ENCODE peak calls at places on chromosomes 13 and 19, in nine cellular contexts. One of them, this sample, is unnamed. For H3K4me1, the result is how much of the 10 kb centered on the place peaks cover.

GRCh38 chr13:28636677-28637317 is 22.1 kb upstream of the POMP start:
- DNase-seq in spleen: no peak
- DNase-seq in heart left ventricle: peak
- DNase-seq in suprapubic skin: no peak
- DNase-seq in breast epithelium: peak
- DNase-seq in tibial nerve: no peak
- DNase-seq in aorta: no peak
- DNase-seq in CD8-positive, alpha-beta memory T cell: peak
- DNase-seq in hepatocyte: peak
- DNase-seq in this sample: peak

GRCh38 chr19:52566121-52566520 is 4.0 kb upstream of the ZNF701 start:
- DNase-seq in breast epithelium: no peak
- DNase-seq in tibial nerve: no peak
- DNase-seq in heart left ventricle: no peak
- DNase-seq in aorta: no peak
- DNase-seq in spleen: no peak
- DNase-seq in CD8-positive, alpha-beta memory T cell: no peak
- DNase-seq in suprapubic skin: no peak
- DNase-seq in hepatocyte: no peak
- DNase-seq in this sample: no peak

GRCh38 chr19:38228491-38229439 is 4.7 kb upstream of the DPF1 start:
- DNase-seq in breast epithelium: no peak
- DNase-seq in hepatocyte: no peak
- DNase-seq in heart left ventricle: no peak
- DNase-seq in spleen: no peak
- DNase-seq in suprapubic skin: no peak
- DNase-seq in tibial nerve: no peak
- DNase-seq in CD8-positive, alpha-beta memory T cell: no peak
- DNase-seq in aorta: no peak
- DNase-seq in this sample: no peak

GRCh38 chr19:2484178-2484937 is 8.4 kb downstream of the GADD45B start:
- DNase-seq in suprapubic skin: no peak
- DNase-seq in heart left ventricle: no peak
- DNase-seq in spleen: no peak
- DNase-seq in tibial nerve: no peak
- DNase-seq in breast epithelium: peak
- DNase-seq in aorta: no peak
- DNase-seq in CD8-positive, alpha-beta memory T cell: no peak
- DNase-seq in hepatocyte: no peak
- DNase-seq in this sample: no peak

GRCh38 chr13:42498521-42498920 is 75.4 kb upstream of the TNFSF11 start:
- DNase-seq in tibial nerve: no peak
- DNase-seq in CD8-positive, alpha-beta memory T cell: no peak
- DNase-seq in breast epithelium: no peak
- DNase-seq in heart left ventricle: no peak
- DNase-seq in spleen: no peak
- DNase-seq in hepatocyte: no peak
- DNase-seq in suprapubic skin: no peak
- DNase-seq in aorta: no peak
- DNase-seq in this sample: no peak

GRCh38 chr19:14381689-14382474 is 638 bp downstream of the ADGRE5 start:
- DNase-seq in tibial nerve: no peak
- DNase-seq in aorta: no peak
- DNase-seq in breast epithelium: no peak
- DNase-seq in suprapubic skin: peak
- DNase-seq in hepatocyte: no peak
- DNase-seq in CD8-positive, alpha-beta memory T cell: peak
- DNase-seq in heart left ventricle: peak
- DNase-seq in spleen: peak
- DNase-seq in this sample: peak

GRCh38 chr19:55080915-55081772 is 5.5 kb downstream of the EPS8L1 start:
- DNase-seq in spleen: peak
- DNase-seq in CD8-positive, alpha-beta memory T cell: peak
- DNase-seq in breast epithelium: peak
- DNase-seq in suprapubic skin: peak
- DNase-seq in aorta: peak
- DNase-seq in tibial nerve: no peak
- DNase-seq in hepatocyte: peak
- DNase-seq in heart left ventricle: peak
- DNase-seq in this sample: peak

GRCh38 chr13:19888799-19889198 is 25.4 kb upstream of the ZMYM5 start:
- DNase-seq in breast epithelium: no peak
- DNase-seq in suprapubic skin: no peak
- DNase-seq in tibial nerve: no peak
- DNase-seq in spleen: no peak
- DNase-seq in hepatocyte: no peak
- DNase-seq in heart left ventricle: no peak
- DNase-seq in CD8-positive, alpha-beta memory T cell: no peak
- DNase-seq in aorta: no peak
- DNase-seq in this sample: no peak

GRCh38 chr13:112185466-112185865 is 118.5 kb downstream of the SOX1 start:
- DNase-seq in breast epithelium: no peak
- DNase-seq in CD8-positive, alpha-beta memory T cell: no peak
- DNase-seq in hepatocyte: no peak
- DNase-seq in aorta: peak
- DNase-seq in spleen: no peak
- DNase-seq in heart left ventricle: no peak
- DNase-seq in tibial nerve: no peak
- DNase-seq in suprapubic skin: no peak
- DNase-seq in this sample: no peak

GRCh38 chr13:93289842-93290241 is 63.2 kb downstream of the GPC6 start:
- DNase-seq in breast epithelium: no peak
- DNase-seq in suprapubic skin: no peak
- DNase-seq in tibial nerve: no peak
- DNase-seq in aorta: no peak
- DNase-seq in hepatocyte: no peak
- DNase-seq in spleen: no peak
- DNase-seq in heart left ventricle: no peak
- DNase-seq in CD8-positive, alpha-beta memory T cell: no peak
- DNase-seq in this sample: no peak

GRCh38 chr13:42875448-42876269 is 94.3 kb downstream of the FAM216B start:
- DNase-seq in tibial nerve: no peak
- DNase-seq in aorta: no peak
- DNase-seq in suprapubic skin: no peak
- DNase-seq in CD8-positive, alpha-beta memory T cell: no peak
- DNase-seq in breast epithelium: no peak
- DNase-seq in hepatocyte: peak
- DNase-seq in heart left ventricle: no peak
- DNase-seq in spleen: no peak
- DNase-seq in this sample: no peak

GRCh38 chr19:16888629-16889371 is at the start of gene F2RL3:
- DNase-seq in hepatocyte: no peak
- DNase-seq in CD8-positive, alpha-beta memory T cell: no peak
- DNase-seq in heart left ventricle: peak
- DNase-seq in suprapubic skin: no peak
- DNase-seq in breast epithelium: peak
- DNase-seq in tibial nerve: no peak
- DNase-seq in aorta: no peak
- DNase-seq in spleen: peak
- DNase-seq in this sample: peak

GRCh38 chr19:14517446-14517839 is 754 bp downstream of the DNAJB1 start:
- DNase-seq in CD8-positive, alpha-beta memory T cell: no peak
- DNase-seq in breast epithelium: no peak
- DNase-seq in aorta: peak
- DNase-seq in hepatocyte: no peak
- DNase-seq in heart left ventricle: no peak
- DNase-seq in spleen: no peak
- DNase-seq in suprapubic skin: peak
- DNase-seq in tibial nerve: no peak
- DNase-seq in this sample: no peak

GRCh38 chr19:28710278-28710677 is 502.7 kb downstream of the UQCRFS1 start:
- DNase-seq in heart left ventricle: no peak
- DNase-seq in suprapubic skin: no peak
- DNase-seq in breast epithelium: no peak
- DNase-seq in tibial nerve: no peak
- DNase-seq in aorta: no peak
- DNase-seq in spleen: no peak
- DNase-seq in hepatocyte: peak
- DNase-seq in CD8-positive, alpha-beta memory T cell: peak
- DNase-seq in this sample: no peak

GRCh38 chr19:4748589-4748988 is 24.9 kb upstream of the DPP9 start:
- DNase-seq in hepatocyte: no peak
- DNase-seq in breast epithelium: no peak
- DNase-seq in aorta: no peak
- DNase-seq in spleen: no peak
- DNase-seq in suprapubic skin: no peak
- DNase-seq in tibial nerve: no peak
- DNase-seq in CD8-positive, alpha-beta memory T cell: no peak
- DNase-seq in heart left ventricle: no peak
- DNase-seq in this sample: no peak

GRCh38 chr19:12834418-12834943 is at the start of gene RTBDN:
- DNase-seq in hepatocyte: no peak
- DNase-seq in CD8-positive, alpha-beta memory T cell: no peak
- DNase-seq in spleen: no peak
- DNase-seq in suprapubic skin: no peak
- DNase-seq in breast epithelium: no peak
- DNase-seq in heart left ventricle: no peak
- DNase-seq in aorta: no peak
- DNase-seq in tibial nerve: no peak
- DNase-seq in this sample: no peak

GRCh38 chr13:111458001-111458531 is 137.6 kb downstream of the TEX29 start:
- DNase-seq in hepatocyte: no peak
- DNase-seq in heart left ventricle: no peak
- DNase-seq in CD8-positive, alpha-beta memory T cell: no peak
- DNase-seq in breast epithelium: no peak
- DNase-seq in suprapubic skin: no peak
- DNase-seq in tibial nerve: no peak
- DNase-seq in aorta: no peak
- DNase-seq in spleen: no peak
- DNase-seq in this sample: no peak

GRCh38 chr19:49862411-49863253 is 4.7 kb downstream of the PNKP start:
- DNase-seq in spleen: peak
- DNase-seq in CD8-positive, alpha-beta memory T cell: no peak
- DNase-seq in tibial nerve: no peak
- DNase-seq in suprapubic skin: peak
- DNase-seq in aorta: peak
- DNase-seq in hepatocyte: no peak
- DNase-seq in heart left ventricle: no peak
- DNase-seq in breast epithelium: no peak
- DNase-seq in this sample: peak

GRCh38 chr19:7556696-7557315 is 21.3 kb downstream of the PNPLA6 start:
- DNase-seq in tibial nerve: no peak
- DNase-seq in aorta: no peak
- DNase-seq in hepatocyte: no peak
- DNase-seq in suprapubic skin: no peak
- DNase-seq in breast epithelium: no peak
- DNase-seq in CD8-positive, alpha-beta memory T cell: no peak
- DNase-seq in heart left ventricle: no peak
- DNase-seq in spleen: no peak
- DNase-seq in this sample: no peak

GRCh38 chr13:113860051-113860471 is 3.8 kb downstream of the GAS6 start:
- DNase-seq in aorta: peak
- DNase-seq in CD8-positive, alpha-beta memory T cell: no peak
- DNase-seq in spleen: no peak
- DNase-seq in heart left ventricle: no peak
- DNase-seq in hepatocyte: peak
- DNase-seq in suprapubic skin: peak
- DNase-seq in tibial nerve: no peak
- DNase-seq in breast epithelium: peak
- DNase-seq in this sample: no peak
- H3K4me1 ChIP-seq in aorta: under half
- H3K4me1 ChIP-seq in CD8-positive, alpha-beta memory T cell: under half
- H3K4me1 ChIP-seq in spleen: under half
- H3K4me1 ChIP-seq in heart left ventricle: half or more
- H3K4me1 ChIP-seq in hepatocyte: under half
- H3K4me1 ChIP-seq in suprapubic skin: half or more
- H3K4me1 ChIP-seq in tibial nerve: under half
- H3K4me1 ChIP-seq in breast epithelium: under half
- H3K4me1 ChIP-seq in this sample: half or more

GRCh38 chr13:75347457-75347856 is 134.5 kb downstream of the TBC1D4 start:
- DNase-seq in tibial nerve: no peak
- DNase-seq in suprapubic skin: no peak
- DNase-seq in hepatocyte: no peak
- DNase-seq in breast epithelium: no peak
- DNase-seq in CD8-positive, alpha-beta memory T cell: no peak
- DNase-seq in heart left ventricle: no peak
- DNase-seq in aorta: no peak
- DNase-seq in spleen: no peak
- DNase-seq in this sample: no peak
- H3K4me1 ChIP-seq in tibial nerve: under half
- H3K4me1 ChIP-seq in suprapubic skin: under half
- H3K4me1 ChIP-seq in hepatocyte: under half
- H3K4me1 ChIP-seq in breast epithelium: under half
- H3K4me1 ChIP-seq in CD8-positive, alpha-beta memory T cell: under half
- H3K4me1 ChIP-seq in heart left ventricle: under half
- H3K4me1 ChIP-seq in aorta: under half
- H3K4me1 ChIP-seq in spleen: under half
- H3K4me1 ChIP-seq in this sample: under half

DNA sequence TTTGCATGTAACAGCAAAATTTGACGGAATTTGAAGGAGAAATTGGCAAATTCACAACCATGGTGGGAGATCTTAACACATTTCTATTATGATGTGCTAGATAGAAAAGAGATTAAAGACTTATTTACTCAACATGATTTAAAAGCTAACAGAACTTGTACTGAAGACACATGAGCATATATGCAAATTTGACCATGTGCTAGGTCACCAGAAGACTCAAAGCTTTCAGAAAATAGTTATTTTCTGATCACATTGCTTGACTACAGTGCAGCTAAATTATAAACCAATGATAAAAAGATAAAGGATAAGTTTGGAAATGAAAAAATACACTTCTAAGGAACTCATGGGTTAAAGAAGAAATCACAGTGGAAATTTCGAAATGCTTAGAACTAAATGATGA is 9.1 kb downstream of the GPR183 start:
- DNase-seq in tibial nerve: no peak
- DNase-seq in spleen: no peak
- DNase-seq in breast epithelium: no peak
- DNase-seq in aorta: no peak
- DNase-seq in CD8-positive, alpha-beta memory T cell: no peak
- DNase-seq in hepatocyte: no peak
- DNase-seq in heart left ventricle: no peak
- DNase-seq in suprapubic skin: no peak
- DNase-seq in this sample: no peak
- H3K4me1 ChIP-seq in tibial nerve: under half
- H3K4me1 ChIP-seq in spleen: half or more
- H3K4me1 ChIP-seq in breast epithelium: under half
- H3K4me1 ChIP-seq in aorta: under half
- H3K4me1 ChIP-seq in CD8-positive, alpha-beta memory T cell: half or more
- H3K4me1 ChIP-seq in hepatocyte: under half
- H3K4me1 ChIP-seq in heart left ventricle: under half
- H3K4me1 ChIP-seq in suprapubic skin: under half
- H3K4me1 ChIP-seq in this sample: under half

DNA sequence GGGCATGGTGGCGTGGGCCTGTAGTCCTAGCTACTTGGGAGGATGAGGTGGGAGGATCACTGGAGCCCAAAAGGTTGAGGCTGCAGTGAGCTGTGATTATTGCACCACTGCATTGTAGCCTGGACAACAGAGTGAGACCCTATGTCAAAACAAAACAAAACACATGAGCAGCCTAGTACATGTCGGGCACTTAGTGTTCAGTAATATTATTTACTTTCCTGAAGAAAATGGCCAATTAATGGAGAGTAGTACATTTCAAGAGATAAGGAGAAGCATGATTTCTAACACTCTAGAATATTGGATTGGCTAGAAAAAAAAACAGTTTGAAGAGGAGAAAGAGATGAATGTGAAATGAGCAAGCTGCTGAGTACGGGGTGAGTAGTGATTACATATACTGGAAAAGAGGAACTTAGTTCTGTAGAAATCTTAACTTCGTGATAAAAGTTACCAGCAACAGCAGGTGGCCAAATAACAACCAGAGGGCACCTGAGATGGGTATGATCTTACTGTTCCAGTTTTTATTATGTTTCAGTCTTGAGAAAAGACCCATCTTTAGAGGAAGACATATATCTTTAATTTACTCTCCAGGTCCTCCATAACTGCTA is 36.2 kb downstream of the SPATA13 start:
- DNase-seq in suprapubic skin: no peak
- DNase-seq in tibial nerve: no peak
- DNase-seq in heart left ventricle: no peak
- DNase-seq in CD8-positive, alpha-beta memory T cell: no peak
- DNase-seq in spleen: no peak
- DNase-seq in breast epithelium: no peak
- DNase-seq in hepatocyte: no peak
- DNase-seq in aorta: no peak
- DNase-seq in this sample: no peak
- H3K4me1 ChIP-seq in suprapubic skin: under half
- H3K4me1 ChIP-seq in tibial nerve: under half
- H3K4me1 ChIP-seq in heart left ventricle: under half
- H3K4me1 ChIP-seq in CD8-positive, alpha-beta memory T cell: under half
- H3K4me1 ChIP-seq in spleen: under half
- H3K4me1 ChIP-seq in breast epithelium: under half
- H3K4me1 ChIP-seq in hepatocyte: under half
- H3K4me1 ChIP-seq in aorta: under half
- H3K4me1 ChIP-seq in this sample: under half